ENCODE peak calls at places on chromosomes 7 and 10, in six cellular contexts. H, M, G, A, Y and B are unnamed samples.

GRCh38 chr10:5890519-5890878 is 456 bp downstream of the FBH1 start:
- DNase-seq in Y (no peak), M (no peak), H (peak), G (peak), A (no peak), B (no peak)

GRCh38 chr10:5423774-5424173 is 11.4 kb downstream of the NET1 start:
- DNase-seq in H (no peak), M (no peak), G (no peak), Y (no peak), A (no peak), B (peak)

GRCh38 chr10:3435671-3436070 is 263.1 kb upstream of the PITRM1 start:
- DNase-seq in Y (no peak), G (no peak), M (peak), H (no peak), A (no peak), B (peak)

GRCh38 chr7:30921951-30922401 is 10.3 kb downstream of the AQP1 start:
- DNase-seq in H (no peak), G (no peak), A (no peak), Y (no peak), M (no peak), B (no peak)

GRCh38 chr7:145718129-145718528 is 398.5 kb upstream of the CNTNAP2 start:
- DNase-seq in H (no peak), Y (no peak), M (no peak), A (no peak), G (no peak), B (no peak)

GRCh38 chr7:16004661-16005060 is 318.2 kb upstream of the MEOX2 start:
- DNase-seq in Y (peak), H (no peak), A (no peak), G (no peak), M (no peak), B (no peak)

GRCh38 chr10:15737635-15738034 is 17.9 kb upstream of the ITGA8 start:
- DNase-seq in Y (no peak), H (peak), M (no peak), G (no peak), A (no peak), B (no peak)

GRCh38 chr10:37856881-37857286 is 526 bp downstream of the ZNF248 start:
- DNase-seq in A (peak), H (peak), G (peak), Y (no peak), M (no peak), B (peak)

GRCh38 chr10:113920819-113921345 is 66.4 kb downstream of the NHLRC2 start:
- DNase-seq in Y (no peak), G (no peak), A (no peak), H (no peak), M (no peak), B (no peak)

GRCh38 chr10:92832121-92832520 is 16.2 kb upstream of the EXOC6 start:
- DNase-seq in A (no peak), H (no peak), G (no peak), Y (no peak), M (no peak), B (no peak)

GRCh38 chr10:96124230-96125141 is 5.6 kb upstream of the ZNF518A start:
- DNase-seq in H (peak), G (peak), M (peak), A (no peak), Y (no peak), B (peak)

GRCh38 chr7:101915000-101915399 is 97.6 kb downstream of the CUX1 start:
- DNase-seq in H (no peak), Y (no peak), M (no peak), A (no peak), G (no peak), B (no peak)

GRCh38 chr7:39924122-39924521 is 25.9 kb upstream of the CDK13 start:
- DNase-seq in G (no peak), Y (no peak), M (no peak), H (no peak), A (no peak), B (no peak)